ENCODE peak calls at places on chromosomes 16 and 17, in seven cellular contexts. K, S, X, O, N, P and L are unnamed samples.

GRCh38 chr16:2498531-2499253 is 15.1 kb upstream of the ATP6V0C start:
- DNase-seq in O (no peak), X (no peak), K (no peak), N (no peak), P (no peak), S (no peak), L (no peak)

GRCh38 chr16:64406661-64407267 is 715.1 kb downstream of the CDH11 start:
- DNase-seq in X (no peak), N (no peak), K (no peak), S (no peak), O (no peak), P (no peak), L (no peak)

GRCh38 chr17:76132574-76133338 is 8.3 kb downstream of the FOXJ1 start:
- DNase-seq in X (no peak), O (peak), S (no peak), N (no peak), K (no peak), P (no peak), L (peak)

GRCh38 chr17:37774508-37774907 is 29.6 kb upstream of the HNF1B start:
- DNase-seq in O (no peak), S (no peak), P (no peak), N (peak), X (no peak), K (no peak), L (no peak)

GRCh38 chr16:22641030-22641671 is 130.5 kb downstream of the NPIPB5 start:
- DNase-seq in S (peak), N (peak), P (no peak), K (no peak), O (no peak), X (no peak), L (no peak)

GRCh38 chr17:77877019-77877418 is 81.5 kb upstream of the TNRC6C start:
- DNase-seq in K (no peak), N (no peak), S (no peak), O (no peak), X (no peak), P (no peak), L (no peak)

GRCh38 chr16:58011652-58012051 is 10.4 kb downstream of the USB1 start:
- DNase-seq in P (no peak), S (no peak), N (no peak), X (no peak), O (no peak), K (no peak), L (no peak)

GRCh38 chr17:80413771-80414507 is 1.0 kb upstream of the ENDOV start:
- DNase-seq in O (no peak), N (no peak), S (no peak), P (no peak), X (no peak), K (no peak), L (no peak)

GRCh38 chr17:51165680-51166197 is 472 bp upstream of the NME2 start:
- DNase-seq in O (no peak), P (no peak), K (no peak), X (peak), N (no peak), S (no peak), L (no peak)